ENCODE peak calls at places on chromosomes 13 and 19, in four cellular contexts. J, K, N and G are unnamed samples.

GRCh38 chr13:67299072-67299635 is 69.0 kb upstream of the PCDH9 start:
- DNase-seq in J (no peak), K (peak; percentile 87), N (peak; percentile 87), G (no peak)

GRCh38 chr13:30153871-30154426 is 153.4 kb downstream of the KATNAL1 start:
- DNase-seq in J (peak; percentile 48), K (no peak), N (peak; percentile 61), G (no peak)

GRCh38 chr13:112065867-112066623 is 904 bp upstream of the SOX1 start:
- DNase-seq in J (no peak), K (no peak), N (no peak), G (no peak)

GRCh38 chr13:96474158-96474606 is 384.3 kb downstream of the HS6ST3 start:
- DNase-seq in J (no peak), K (no peak), N (no peak), G (no peak)

GRCh38 chr19:44182145-44182544 is 17.2 kb downstream of the ZNF226 start:
- DNase-seq in J (no peak), K (no peak), N (no peak), G (no peak)

GRCh38 chr13:112931028-112931934 is 37.7 kb upstream of the MCF2L start:
- DNase-seq in J (no peak), K (peak; percentile 81), N (peak; percentile 63), G (peak; percentile 49)

GRCh38 chr19:13072206-13072898 is 30.3 kb downstream of the LYL1 start:
- DNase-seq in J (no peak), K (no peak), N (no peak), G (no peak)

GRCh38 chr19:21851596-21852345 is 15.8 kb upstream of the ZNF43 start:
- DNase-seq in J (peak; percentile 81), K (peak; percentile 94), N (peak; percentile 97), G (peak; percentile 86)

GRCh38 chr19:45881909-45882528 is 3.9 kb downstream of the IRF2BP1 start:
- DNase-seq in J (no peak), K (no peak), N (no peak), G (no peak)

GRCh38 chr13:67148219-67148583 is 81.9 kb downstream of the PCDH9 start:
- DNase-seq in J (no peak), K (peak; percentile 61), N (peak; percentile 60), G (no peak)

GRCh38 chr19:41031926-41032325 is 40.8 kb downstream of the CYP2B6 start:
- DNase-seq in J (no peak), K (no peak), N (no peak), G (no peak)

GRCh38 chr13:40477623-40478608 is 188.5 kb downstream of the FOXO1 start:
- DNase-seq in J (no peak), K (peak; percentile 87), N (no peak), G (no peak)

GRCh38 chr19:2061093-2061935 is 10.3 kb upstream of the MKNK2 start:
- DNase-seq in J (peak; percentile 99), K (peak; percentile 99), N (peak; percentile 99), G (peak; percentile 93)

GRCh38 chr19:2064395-2064787 is 13.3 kb upstream of the MKNK2 start:
- DNase-seq in J (no peak), K (no peak), N (no peak), G (no peak)

GRCh38 chr19:2063824-2064223 is 12.8 kb upstream of the MKNK2 start:
- DNase-seq in J (peak; percentile 73), K (no peak), N (no peak), G (no peak)

GRCh38 chr19:2062770-2063169 is 11.7 kb upstream of the MKNK2 start:
- DNase-seq in J (no peak), K (no peak), N (no peak), G (no peak)

GRCh38 chr19:2061936-2062729 is 11.1 kb upstream of the MKNK2 start:
- DNase-seq in J (peak; percentile 66), K (no peak), N (no peak), G (no peak)
- TF ChIP-seq CTCF in J (no peak), K (no peak), N (no peak), G (no peak)

DNA sequence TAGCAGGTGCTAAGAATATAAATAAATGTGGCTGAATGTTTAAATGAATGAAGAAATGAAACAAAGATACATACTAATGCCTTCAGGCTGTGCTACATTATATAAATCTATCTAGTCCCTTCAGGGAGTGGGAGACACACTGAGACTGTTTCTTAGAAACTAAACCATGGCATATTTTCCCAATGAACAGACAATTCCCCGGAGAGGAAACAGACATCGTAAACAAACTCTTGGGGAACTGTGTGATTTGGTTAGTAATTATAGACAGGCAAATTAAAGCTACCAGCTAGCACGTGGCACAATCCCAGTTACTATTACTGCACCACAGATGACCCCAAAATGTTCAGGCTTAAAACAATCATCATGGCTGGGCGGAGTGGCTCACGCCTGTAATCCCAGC is 9.7 kb upstream of the FEM1A start:
- DNase-seq in J (no peak), K (no peak), N (no peak), G (no peak)
- TF ChIP-seq CTCF in J (no peak), K (no peak), N (no peak), G (no peak)

DNA sequence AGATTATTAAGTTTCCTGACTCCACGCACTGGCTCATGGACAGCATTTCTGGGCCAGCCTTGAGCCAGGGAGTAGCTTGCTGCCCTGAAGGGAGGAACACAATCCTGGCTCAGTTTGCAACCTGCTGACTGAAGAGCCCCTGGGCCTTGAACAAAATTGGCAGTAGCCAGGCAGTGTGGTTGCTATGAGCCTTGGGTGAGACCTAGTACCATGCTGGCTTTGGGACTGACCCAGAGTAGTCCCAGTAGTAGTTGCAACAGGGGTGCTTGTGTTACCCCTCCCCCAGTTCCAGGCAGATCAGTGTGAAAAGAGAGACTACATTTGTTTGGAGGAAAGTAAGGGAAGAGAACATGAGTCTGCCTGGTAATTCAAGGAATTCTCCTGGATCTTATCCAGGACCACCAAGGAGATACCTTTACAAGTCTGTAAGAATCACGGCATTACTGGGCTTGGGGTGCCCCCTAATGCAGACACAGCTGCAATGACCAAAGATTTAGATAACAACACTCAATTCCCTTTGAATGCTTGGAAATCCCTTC is 22.0 kb downstream of the ITGBL1 start:
- DNase-seq in J (no peak), K (peak; percentile 90), N (peak; percentile 87), G (peak; percentile 69)
- TF ChIP-seq CTCF in J (peak; percentile 3), K (peak; percentile 50), N (peak; percentile 42), G (peak; percentile 61)

DNA sequence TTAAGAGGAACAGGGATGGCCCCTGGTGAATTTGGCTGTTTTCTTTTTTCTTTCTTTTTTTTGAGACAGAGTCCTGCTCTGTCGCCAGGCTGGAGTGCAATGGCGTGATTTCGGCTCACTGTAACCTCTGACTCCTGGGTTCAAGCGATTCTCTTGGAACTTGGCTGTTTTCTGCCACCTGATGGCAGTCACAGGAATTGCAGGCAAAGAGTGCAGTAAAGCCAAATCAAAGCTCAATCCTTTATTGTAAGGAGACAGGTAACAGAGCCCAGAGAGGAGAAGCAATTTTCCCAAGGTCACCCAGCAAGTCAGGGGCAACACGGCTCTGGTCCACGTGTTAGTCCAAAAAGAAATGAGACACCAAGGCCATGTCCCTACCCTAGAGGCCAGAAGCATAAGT is 6.2 kb downstream of the TINCR start:
- DNase-seq in J (no peak), K (no peak), N (no peak), G (no peak)
- TF ChIP-seq CTCF in J (peak; percentile 26), K (peak; percentile 34), N (peak; percentile 45), G (peak; percentile 67)

GRCh38 chr19:14367016-14367415 is 14.2 kb upstream of the ADGRE5 start:
- DNase-seq in J (no peak), K (no peak), N (no peak), G (no peak)

GRCh38 chr19:14363203-14364097 is 17.8 kb upstream of the ADGRE5 start:
- DNase-seq in J (peak; percentile 63), K (peak; percentile 93), N (peak; percentile 79), G (no peak)

GRCh38 chr19:14366529-14366928 is 14.7 kb upstream of the ADGRE5 start:
- DNase-seq in J (peak; percentile 96), K (peak; percentile 86), N (peak; percentile 78), G (no peak)

GRCh38 chr19:14361824-14362223 is 19.4 kb upstream of the ADGRE5 start:
- DNase-seq in J (peak; percentile 76), K (peak; percentile 65), N (peak; percentile 42), G (no peak)
- TF ChIP-seq CTCF in J (peak; percentile 30), K (no peak), N (no peak), G (peak; percentile 12)

DNA sequence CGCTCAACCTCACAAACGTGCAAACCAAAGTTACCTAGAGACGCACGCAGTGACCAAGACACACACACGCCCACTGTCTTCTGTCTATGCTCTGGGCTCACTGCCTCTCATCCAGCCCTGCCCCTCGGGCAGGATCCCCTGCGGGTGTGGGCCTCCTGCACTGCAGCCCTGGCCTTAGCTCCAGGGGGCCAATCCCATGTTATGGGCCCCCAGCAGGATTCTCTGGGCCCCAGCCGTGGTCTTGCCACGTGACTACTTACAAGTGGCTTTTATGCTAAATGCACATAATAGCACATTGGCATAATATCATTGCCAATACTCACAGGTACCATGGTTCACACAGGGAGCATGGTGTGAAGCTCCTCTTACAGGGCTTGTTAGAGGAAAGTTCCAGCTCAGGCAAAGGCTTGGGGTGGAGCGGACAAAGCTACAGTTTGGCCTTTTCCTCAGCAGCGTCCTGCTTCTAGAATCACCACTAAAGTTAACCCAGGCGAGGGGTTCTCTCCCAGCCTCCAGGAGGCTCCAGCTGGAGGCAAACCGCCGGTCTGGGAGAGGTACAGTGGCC is 37.4 kb downstream of the CEBPA start:
- DNase-seq in J (no peak), K (no peak), N (no peak), G (no peak)
- TF ChIP-seq CTCF in J (no peak), K (no peak), N (no peak), G (no peak)

DNA sequence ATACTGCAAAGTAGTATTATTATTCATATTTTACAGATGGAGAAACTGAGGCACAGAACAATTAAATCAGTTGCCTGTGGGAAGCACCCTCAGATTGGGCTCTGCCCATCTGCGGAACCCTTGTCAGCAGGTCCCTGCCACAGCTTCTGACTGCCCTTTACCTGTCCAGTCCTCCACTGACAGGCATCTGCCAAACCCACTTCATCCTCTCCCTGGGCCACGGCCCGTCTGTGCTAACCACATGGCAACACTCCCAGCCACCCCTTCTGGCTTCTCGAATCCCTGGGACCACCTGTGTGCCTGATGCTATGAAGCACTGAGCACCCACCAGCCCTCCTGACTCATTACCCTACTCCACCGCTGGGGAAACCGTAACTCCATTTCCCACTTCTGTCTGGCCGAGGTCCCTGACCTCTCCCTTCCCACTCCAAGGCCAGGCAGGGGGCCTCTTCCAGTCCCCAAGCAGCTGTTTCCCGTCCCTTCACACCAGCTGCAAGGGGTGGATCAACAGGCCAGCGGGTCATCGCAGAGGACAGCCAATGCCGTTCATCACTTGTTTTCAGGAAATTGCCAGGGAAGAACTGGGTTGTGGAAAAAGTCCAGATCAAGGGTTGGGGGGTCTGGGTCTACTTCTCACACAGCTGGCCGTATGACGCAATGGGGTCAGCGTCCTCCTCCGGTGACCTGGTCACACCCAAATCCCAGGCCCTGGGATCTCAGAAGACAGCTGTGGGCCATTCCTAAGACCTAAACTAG is 2.5 kb downstream of the KANK3 start:
- DNase-seq in J (no peak), K (peak; percentile 63), N (no peak), G (no peak)
- TF ChIP-seq CTCF in J (peak; percentile 11), K (peak; percentile 23), N (no peak), G (no peak)

GRCh38 chr19:10835089-10835753 is 791 bp downstream of the TMED1 start:
- DNase-seq in J (no peak), K (no peak), N (no peak), G (no peak)

GRCh38 chr19:10836478-10837325 is 690 bp upstream of the TMED1 start:
- DNase-seq in J (peak; percentile 98), K (peak; percentile 91), N (peak; percentile 91), G (peak; percentile 73)

GRCh38 chr19:10838377-10838776 is 2.4 kb upstream of the TMED1 start:
- DNase-seq in J (no peak), K (no peak), N (no peak), G (no peak)

GRCh38 chr19:10832659-10833296 is 3.2 kb downstream of the TMED1 start:
- DNase-seq in J (no peak), K (no peak), N (no peak), G (no peak)

GRCh38 chr19:10835754-10836477 is at the start of gene TMED1:
- DNase-seq in J (peak; percentile 100), K (peak; percentile 100), N (peak; percentile 100), G (peak; percentile 97)
- TF ChIP-seq CTCF in J (no peak), K (peak; percentile 13), N (no peak), G (peak; percentile 10)